ENCODE peak calls at places on chromosomes 7 and 10, in nine cellular contexts. One of them, this sample, is unnamed.

GRCh38 chr7:130649004-130649790 is 19.4 kb downstream of the COPG2 start:
- DNase-seq in neural progenitor cell: no peak
- DNase-seq in MM.1S: no peak
- DNase-seq in mammary epithelial cell: peak; percentile 37
- DNase-seq in HCT116: peak; percentile 68
- DNase-seq in HepG2: no peak
- DNase-seq in GM23248: peak; percentile 85
- DNase-seq in GM12878: peak; percentile 63
- DNase-seq in fibroblast of lung: peak; percentile 91
- DNase-seq in this sample: no peak

GRCh38 chr7:116167177-116167576 is 43.2 kb upstream of the TES start:
- DNase-seq in fibroblast of lung: no peak
- DNase-seq in GM23248: no peak
- DNase-seq in HCT116: no peak
- DNase-seq in neural progenitor cell: no peak
- DNase-seq in MM.1S: peak; percentile 35
- DNase-seq in mammary epithelial cell: no peak
- DNase-seq in HepG2: no peak
- DNase-seq in GM12878: no peak
- DNase-seq in this sample: no peak

GRCh38 chr7:157480651-157481050 is 143.8 kb downstream of the DNAJB6 start:
- DNase-seq in GM12878: no peak
- DNase-seq in GM23248: no peak
- DNase-seq in MM.1S: no peak
- DNase-seq in neural progenitor cell: no peak
- DNase-seq in fibroblast of lung: no peak
- DNase-seq in mammary epithelial cell: no peak
- DNase-seq in HepG2: no peak
- DNase-seq in HCT116: no peak
- DNase-seq in this sample: no peak

GRCh38 chr10:124983321-124983720 is 41.4 kb downstream of the ZRANB1 start:
- DNase-seq in HCT116: no peak
- DNase-seq in HepG2: no peak
- DNase-seq in neural progenitor cell: no peak
- DNase-seq in GM23248: no peak
- DNase-seq in fibroblast of lung: peak; percentile 40
- DNase-seq in MM.1S: no peak
- DNase-seq in mammary epithelial cell: no peak
- DNase-seq in GM12878: no peak
- DNase-seq in this sample: no peak

GRCh38 chr7:40612298-40612697 is 477.5 kb downstream of the SUGCT start:
- DNase-seq in GM12878: no peak
- DNase-seq in mammary epithelial cell: no peak
- DNase-seq in HepG2: no peak
- DNase-seq in MM.1S: no peak
- DNase-seq in fibroblast of lung: no peak
- DNase-seq in GM23248: no peak
- DNase-seq in HCT116: no peak
- DNase-seq in neural progenitor cell: no peak
- DNase-seq in this sample: no peak

GRCh38 chr10:80540136-80540535 is 2.4 kb downstream of the SH2D4B start:
- DNase-seq in HepG2: no peak
- DNase-seq in MM.1S: no peak
- DNase-seq in GM12878: no peak
- DNase-seq in fibroblast of lung: no peak
- DNase-seq in mammary epithelial cell: no peak
- DNase-seq in HCT116: no peak
- DNase-seq in neural progenitor cell: no peak
- DNase-seq in GM23248: no peak
- DNase-seq in this sample: no peak

GRCh38 chr7:106442476-106442875 is 157.7 kb upstream of the NAMPT start:
- DNase-seq in GM23248: no peak
- DNase-seq in mammary epithelial cell: no peak
- DNase-seq in HepG2: no peak
- DNase-seq in GM12878: no peak
- DNase-seq in HCT116: no peak
- DNase-seq in fibroblast of lung: no peak
- DNase-seq in neural progenitor cell: no peak
- DNase-seq in MM.1S: no peak
- DNase-seq in this sample: no peak

GRCh38 chr10:78892383-78893191 is 176.2 kb upstream of the ZMIZ1 start:
- DNase-seq in MM.1S: no peak
- DNase-seq in neural progenitor cell: no peak
- DNase-seq in GM12878: no peak
- DNase-seq in fibroblast of lung: peak; percentile 8
- DNase-seq in GM23248: peak; percentile 62
- DNase-seq in HepG2: no peak
- DNase-seq in mammary epithelial cell: no peak
- DNase-seq in HCT116: no peak
- DNase-seq in this sample: no peak

GRCh38 chr7:48748081-48748833 is 176.1 kb upstream of the CDC14C start:
- DNase-seq in neural progenitor cell: no peak
- DNase-seq in GM23248: no peak
- DNase-seq in fibroblast of lung: no peak
- DNase-seq in GM12878: no peak
- DNase-seq in mammary epithelial cell: no peak
- DNase-seq in MM.1S: no peak
- DNase-seq in HCT116: no peak
- DNase-seq in HepG2: no peak
- DNase-seq in this sample: no peak

GRCh38 chr10:14383266-14383665 is 52.5 kb upstream of the FRMD4A start:
- DNase-seq in mammary epithelial cell: no peak
- DNase-seq in HCT116: no peak
- DNase-seq in fibroblast of lung: peak; percentile 90
- DNase-seq in GM23248: peak; percentile 25
- DNase-seq in HepG2: no peak
- DNase-seq in neural progenitor cell: no peak
- DNase-seq in MM.1S: no peak
- DNase-seq in GM12878: no peak
- DNase-seq in this sample: no peak

GRCh38 chr7:91093181-91093580 is 171.1 kb upstream of the FZD1 start:
- DNase-seq in GM23248: no peak
- DNase-seq in fibroblast of lung: no peak
- DNase-seq in MM.1S: no peak
- DNase-seq in GM12878: no peak
- DNase-seq in neural progenitor cell: no peak
- DNase-seq in HepG2: no peak
- DNase-seq in mammary epithelial cell: no peak
- DNase-seq in HCT116: no peak
- DNase-seq in this sample: no peak

GRCh38 chr7:129845178-129845971 is 107.4 kb downstream of the UBE2H start:
- DNase-seq in MM.1S: no peak
- DNase-seq in GM23248: peak; percentile 88
- DNase-seq in GM12878: no peak
- DNase-seq in HCT116: peak; percentile 65
- DNase-seq in neural progenitor cell: no peak
- DNase-seq in fibroblast of lung: peak; percentile 91
- DNase-seq in HepG2: no peak
- DNase-seq in mammary epithelial cell: peak; percentile 72
- DNase-seq in this sample: no peak

GRCh38 chr7:109579876-109580275 is 1010.2 kb downstream of the DNAJB9 start:
- DNase-seq in fibroblast of lung: no peak
- DNase-seq in GM23248: no peak
- DNase-seq in neural progenitor cell: peak; percentile 29
- DNase-seq in GM12878: no peak
- DNase-seq in HepG2: no peak
- DNase-seq in MM.1S: no peak
- DNase-seq in HCT116: no peak
- DNase-seq in mammary epithelial cell: no peak
- DNase-seq in this sample: no peak

GRCh38 chr7:4123823-4124222 is 558.3 kb upstream of the FOXK1 start:
- DNase-seq in HepG2: no peak
- DNase-seq in GM23248: no peak
- DNase-seq in HCT116: no peak
- DNase-seq in GM12878: no peak
- DNase-seq in fibroblast of lung: peak; percentile 32
- DNase-seq in neural progenitor cell: no peak
- DNase-seq in MM.1S: no peak
- DNase-seq in mammary epithelial cell: peak; percentile 73
- DNase-seq in this sample: no peak

GRCh38 chr10:49396666-49396999 is 744 bp upstream of the DRGX start:
- DNase-seq in MM.1S: no peak
- DNase-seq in mammary epithelial cell: no peak
- DNase-seq in GM23248: no peak
- DNase-seq in GM12878: no peak
- DNase-seq in neural progenitor cell: no peak
- DNase-seq in fibroblast of lung: no peak
- DNase-seq in HCT116: no peak
- DNase-seq in HepG2: no peak
- DNase-seq in this sample: no peak
- TF ChIP-seq EZH2 in MM.1S: no peak
- TF ChIP-seq EZH2 in mammary epithelial cell: no peak
- TF ChIP-seq EZH2 in GM23248: peak; percentile 49
- TF ChIP-seq EZH2 in GM12878: peak; percentile 23
- TF ChIP-seq EZH2 in neural progenitor cell: no peak
- TF ChIP-seq EZH2 in fibroblast of lung: no peak
- TF ChIP-seq EZH2 in HCT116: no peak
- TF ChIP-seq EZH2 in HepG2: no peak
- TF ChIP-seq EZH2 in this sample: no peak

DNA sequence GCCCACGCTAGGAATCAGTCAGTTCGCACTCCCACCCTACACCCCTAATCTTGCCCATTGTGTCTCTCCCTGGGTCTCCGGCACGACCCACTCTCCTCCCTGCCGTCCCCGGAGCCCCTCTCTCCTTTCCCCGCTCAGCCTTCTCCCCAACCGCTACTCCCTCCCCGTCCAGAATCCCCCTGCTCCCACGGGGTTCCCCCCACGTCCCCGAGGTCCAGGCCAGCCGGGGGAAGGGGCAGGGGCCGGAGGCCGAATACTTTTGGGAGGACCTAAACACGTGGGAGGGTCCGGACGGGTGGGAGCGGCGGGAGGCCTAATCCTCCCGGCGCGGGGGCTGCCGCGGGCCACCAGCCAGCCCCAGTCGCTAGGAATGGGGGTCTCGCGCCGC is 560 bp downstream of the RARRES2 start:
- DNase-seq in MM.1S: no peak
- DNase-seq in GM12878: no peak
- DNase-seq in neural progenitor cell: no peak
- DNase-seq in HCT116: no peak
- DNase-seq in HepG2: no peak
- DNase-seq in GM23248: no peak
- DNase-seq in fibroblast of lung: no peak
- DNase-seq in mammary epithelial cell: no peak
- DNase-seq in this sample: no peak
- TF ChIP-seq EZH2 in MM.1S: no peak
- TF ChIP-seq EZH2 in GM12878: no peak
- TF ChIP-seq EZH2 in neural progenitor cell: peak; percentile 90
- TF ChIP-seq EZH2 in HCT116: no peak
- TF ChIP-seq EZH2 in HepG2: no peak
- TF ChIP-seq EZH2 in GM23248: no peak
- TF ChIP-seq EZH2 in fibroblast of lung: no peak
- TF ChIP-seq EZH2 in mammary epithelial cell: no peak
- TF ChIP-seq EZH2 in this sample: no peak

GRCh38 chr10:101066890-101067355 is 5.1 kb downstream of the KAZALD1 start:
- DNase-seq in GM12878: no peak
- DNase-seq in GM23248: peak; percentile 60
- DNase-seq in fibroblast of lung: no peak
- DNase-seq in HepG2: no peak
- DNase-seq in HCT116: no peak
- DNase-seq in MM.1S: no peak
- DNase-seq in neural progenitor cell: peak; percentile 55
- DNase-seq in mammary epithelial cell: no peak
- DNase-seq in this sample: no peak
- TF ChIP-seq EZH2 in GM12878: no peak
- TF ChIP-seq EZH2 in GM23248: no peak
- TF ChIP-seq EZH2 in fibroblast of lung: no peak
- TF ChIP-seq EZH2 in HepG2: no peak
- TF ChIP-seq EZH2 in HCT116: no peak
- TF ChIP-seq EZH2 in MM.1S: no peak
- TF ChIP-seq EZH2 in neural progenitor cell: peak; percentile 98
- TF ChIP-seq EZH2 in mammary epithelial cell: no peak
- TF ChIP-seq EZH2 in this sample: no peak

DNA sequence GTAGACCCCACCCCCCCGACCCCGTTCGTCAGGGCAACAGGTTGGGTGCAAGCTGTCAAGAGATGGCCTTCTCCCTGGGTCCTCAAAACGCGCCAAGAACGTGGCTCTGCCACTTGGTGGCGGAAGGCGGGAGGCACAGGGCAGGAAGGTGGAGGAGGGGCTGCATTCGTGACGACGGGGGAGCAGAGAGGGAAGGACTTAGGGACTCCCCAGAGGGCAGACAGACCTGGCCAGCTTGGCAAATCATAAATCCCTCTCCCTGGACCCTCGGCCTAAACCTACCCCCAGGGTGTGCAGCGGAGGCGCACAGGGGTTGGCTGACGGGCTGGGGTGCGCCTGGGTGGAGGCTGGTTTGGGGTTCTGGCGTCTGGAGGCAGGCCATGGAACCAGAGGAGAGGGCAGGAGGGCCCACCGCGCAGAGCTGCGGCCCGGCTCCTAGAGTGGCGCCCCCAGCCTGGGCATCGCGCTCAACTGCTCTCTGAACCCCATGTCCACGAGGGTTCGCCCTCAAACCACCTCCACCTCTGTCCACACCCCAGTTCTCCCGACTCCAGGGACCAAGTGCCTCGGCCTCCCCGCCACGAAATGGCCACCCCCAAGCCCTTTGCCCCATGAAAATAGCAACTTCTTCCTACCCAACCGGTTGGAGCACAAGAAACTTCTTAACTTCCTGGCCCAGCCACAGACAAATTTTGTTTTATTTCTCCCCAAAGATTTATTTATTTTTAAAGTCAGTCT is 10.8 kb upstream of the GATA3 start:
- DNase-seq in fibroblast of lung: no peak
- DNase-seq in neural progenitor cell: peak; percentile 82
- DNase-seq in mammary epithelial cell: no peak
- DNase-seq in GM12878: no peak
- DNase-seq in HepG2: no peak
- DNase-seq in MM.1S: no peak
- DNase-seq in HCT116: no peak
- DNase-seq in GM23248: no peak
- DNase-seq in this sample: no peak
- TF ChIP-seq EZH2 in fibroblast of lung: peak; percentile 77
- TF ChIP-seq EZH2 in neural progenitor cell: no peak
- TF ChIP-seq EZH2 in mammary epithelial cell: no peak
- TF ChIP-seq EZH2 in GM12878: no peak
- TF ChIP-seq EZH2 in HepG2: no peak
- TF ChIP-seq EZH2 in MM.1S: no peak
- TF ChIP-seq EZH2 in HCT116: no peak
- TF ChIP-seq EZH2 in GM23248: no peak
- TF ChIP-seq EZH2 in this sample: no peak

GRCh38 chr7:82294258-82294855 is 149.2 kb downstream of the CACNA2D1 start:
- DNase-seq in HCT116: no peak
- DNase-seq in mammary epithelial cell: no peak
- DNase-seq in GM23248: peak; percentile 65
- DNase-seq in GM12878: no peak
- DNase-seq in neural progenitor cell: no peak
- DNase-seq in fibroblast of lung: peak; percentile 26
- DNase-seq in HepG2: no peak
- DNase-seq in MM.1S: no peak
- DNase-seq in this sample: no peak
- TF ChIP-seq EZH2 in HCT116: no peak
- TF ChIP-seq EZH2 in mammary epithelial cell: no peak
- TF ChIP-seq EZH2 in GM23248: no peak
- TF ChIP-seq EZH2 in GM12878: no peak
- TF ChIP-seq EZH2 in neural progenitor cell: no peak
- TF ChIP-seq EZH2 in fibroblast of lung: no peak
- TF ChIP-seq EZH2 in HepG2: no peak
- TF ChIP-seq EZH2 in MM.1S: no peak
- TF ChIP-seq EZH2 in this sample: no peak

GRCh38 chr7:131649879-131650278 is 93.5 kb upstream of the PODXL start:
- DNase-seq in HepG2: no peak
- DNase-seq in HCT116: no peak
- DNase-seq in mammary epithelial cell: no peak
- DNase-seq in MM.1S: no peak
- DNase-seq in neural progenitor cell: no peak
- DNase-seq in GM12878: no peak
- DNase-seq in fibroblast of lung: no peak
- DNase-seq in GM23248: no peak
- DNase-seq in this sample: no peak
- TF ChIP-seq EZH2 in HepG2: no peak
- TF ChIP-seq EZH2 in HCT116: no peak
- TF ChIP-seq EZH2 in mammary epithelial cell: no peak
- TF ChIP-seq EZH2 in MM.1S: no peak
- TF ChIP-seq EZH2 in neural progenitor cell: no peak
- TF ChIP-seq EZH2 in GM12878: no peak
- TF ChIP-seq EZH2 in fibroblast of lung: no peak
- TF ChIP-seq EZH2 in GM23248: no peak
- TF ChIP-seq EZH2 in this sample: no peak